ENCODE peak calls at places on chromosome 2, in ten cellular contexts. C, I, W, K, T, A, D, L, Q and O are unnamed samples.

GRCh38 chr2:74620671-74621070 is 27.5 kb downstream of the M1AP start:
- DNase-seq in C (no peak), I (no peak), W (no peak), K (no peak), T (no peak), A (no peak), D (no peak), L (no peak), Q (no peak), O (no peak)

GRCh38 chr2:189298481-189298880 is 118.9 kb upstream of the COL5A2 start:
- DNase-seq in C (no peak), I (no peak), W (no peak), K (no peak), T (no peak), A (no peak), D (no peak), L (no peak), Q (no peak), O (no peak)

GRCh38 chr2:60806988-60807681 is 51.1 kb downstream of the PAPOLG start:
- DNase-seq in C (no peak), I (peak), W (no peak), K (no peak), T (no peak), A (no peak), D (peak), L (peak), Q (no peak), O (peak)

GRCh38 chr2:190714958-190715357 is 66.1 kb downstream of the NAB1 start:
- DNase-seq in C (no peak), I (no peak), W (peak), K (no peak), T (no peak), A (no peak), D (no peak), L (no peak), Q (no peak), O (no peak)

GRCh38 chr2:197092431-197092830 is 165.9 kb upstream of the PGAP1 start:
- DNase-seq in C (no peak), I (peak), W (no peak), K (no peak), T (no peak), A (no peak), D (no peak), L (no peak), Q (no peak), O (no peak)

GRCh38 chr2:189516546-189516945 is 64.0 kb downstream of the SLC40A1 start:
- DNase-seq in C (peak), I (no peak), W (no peak), K (no peak), T (no peak), A (no peak), D (peak), L (no peak), Q (no peak), O (peak)

GRCh38 chr2:235419996-235420395 is 73.8 kb upstream of the AGAP1 start:
- DNase-seq in C (no peak), I (no peak), W (no peak), K (no peak), T (no peak), A (no peak), D (no peak), L (no peak), Q (no peak), O (no peak)

GRCh38 chr2:205590759-205591158 is 91.5 kb upstream of the NRP2 start:
- DNase-seq in C (no peak), I (no peak), W (no peak), K (peak), T (no peak), A (no peak), D (no peak), L (no peak), Q (no peak), O (no peak)

GRCh38 chr2:136909777-136910176 is 144.4 kb downstream of the THSD7B start:
- DNase-seq in C (no peak), I (no peak), W (no peak), K (no peak), T (no peak), A (no peak), D (no peak), L (no peak), Q (no peak), O (no peak)

GRCh38 chr2:53438692-53439091 is 328.9 kb upstream of the CHAC2 start:
- DNase-seq in C (no peak), I (no peak), W (no peak), K (no peak), T (no peak), A (no peak), D (no peak), L (no peak), Q (no peak), O (no peak)

DNA sequence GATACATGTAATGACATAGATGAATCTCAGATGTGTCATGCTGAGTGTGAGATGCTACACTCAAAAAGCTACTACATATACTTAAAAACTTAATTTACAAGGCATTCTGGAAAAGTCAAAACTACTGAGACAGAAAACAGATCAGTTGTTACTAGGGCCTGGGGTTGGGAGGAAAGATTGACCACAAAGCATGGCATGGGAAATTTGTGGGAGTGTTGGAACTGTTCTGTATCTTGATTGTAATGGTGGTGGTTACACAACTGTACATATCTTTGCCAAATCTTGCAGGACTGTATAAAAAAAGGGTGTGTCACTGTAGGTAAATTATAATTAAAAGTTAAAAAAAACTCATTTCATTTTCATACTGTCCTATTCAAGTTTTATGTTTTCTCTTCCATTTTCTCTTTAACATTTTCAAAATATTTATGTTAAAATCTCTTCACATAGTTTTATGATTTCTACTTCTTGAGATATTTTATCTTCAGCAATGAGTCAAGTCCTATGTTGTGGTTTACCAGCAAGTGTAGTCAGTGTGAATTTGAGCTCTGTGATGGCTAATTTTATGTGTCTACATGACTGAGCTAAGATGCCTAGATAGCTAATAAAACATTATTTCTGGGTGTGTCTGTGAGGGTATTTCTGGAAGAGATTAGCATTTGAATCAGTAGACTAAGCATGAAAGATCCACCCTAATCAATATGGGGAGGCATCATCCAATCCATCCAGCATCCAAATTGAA is 58.6 kb upstream of the VRK2 start:
- DNase-seq in C (no peak), I (no peak), W (no peak), K (no peak), T (no peak), A (no peak), D (no peak), L (no peak), Q (no peak), O (no peak)
- TF ChIP-seq MAX in C (no peak), I (no peak), W (no peak), K (no peak), T (no peak), A (no peak), D (no peak), L (no peak), Q (no peak), O (no peak)

DNA sequence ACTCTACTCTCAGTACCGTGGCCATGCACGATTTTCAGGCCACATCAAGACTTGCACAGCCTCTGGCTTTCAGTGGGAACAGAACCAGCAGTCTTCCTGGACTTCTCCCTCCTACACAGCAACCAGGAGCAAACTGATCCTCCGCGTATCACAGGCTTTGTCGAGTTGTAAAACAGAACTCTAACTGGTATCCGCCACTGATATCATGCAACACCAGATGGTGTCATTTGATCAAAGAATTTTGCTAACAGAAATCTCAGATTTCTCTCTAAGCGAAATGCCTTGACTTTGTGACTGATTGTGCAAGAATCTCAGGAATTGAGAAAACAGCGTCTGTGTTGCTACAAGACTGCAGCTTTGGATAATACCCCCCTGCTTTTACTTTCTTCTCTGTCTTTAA is 85.7 kb downstream of the COPS8 start:
- DNase-seq in C (peak), I (no peak), W (peak), K (peak), T (no peak), A (no peak), D (no peak), L (no peak), Q (no peak), O (peak)
- TF ChIP-seq CTCF in C (peak), I (peak), W (peak), K (no peak), T (no peak), A (no peak), D (no peak), L (no peak), Q (no peak), O (no peak)

GRCh38 chr2:11480859-11481258 is 14.9 kb upstream of the E2F6 start:
- DNase-seq in C (no peak), I (no peak), W (no peak), K (no peak), T (no peak), A (no peak), D (no peak), L (no peak), Q (no peak), O (no peak)
- TF ChIP-seq MAX in C (no peak), I (no peak), W (no peak), K (no peak), T (no peak), A (no peak), D (no peak), L (no peak), Q (no peak), O (peak)

GRCh38 chr2:173568054-173568453 is 213.4 kb downstream of the CDCA7 start:
- DNase-seq in C (peak), I (peak), W (peak), K (no peak), T (peak), A (peak), D (peak), L (no peak), Q (peak), O (peak)
- TF ChIP-seq CTCF in C (peak), I (peak), W (peak), K (peak), T (no peak), A (peak), D (peak), L (peak), Q (peak), O (peak)

DNA sequence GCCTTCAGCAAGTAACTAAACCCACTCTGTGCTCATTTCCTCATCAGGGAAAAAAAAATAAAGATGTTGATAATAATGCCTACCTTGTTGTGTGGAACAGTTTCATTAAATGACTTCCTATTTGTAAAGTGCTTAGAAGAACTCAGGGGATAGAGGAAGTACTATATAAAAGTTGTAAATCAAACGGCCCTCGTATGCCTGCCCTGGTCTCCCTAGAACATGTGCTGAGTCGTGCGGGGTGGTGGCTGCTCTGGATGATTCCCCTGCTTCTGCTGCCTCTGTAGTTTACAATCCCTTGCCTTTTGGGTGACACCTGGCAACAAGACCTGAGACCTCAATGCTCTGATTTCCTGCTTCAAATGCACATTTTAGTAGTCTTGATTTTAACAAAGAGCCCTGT is 170.0 kb downstream of the CERS6 start:
- DNase-seq in C (no peak), I (no peak), W (no peak), K (no peak), T (no peak), A (no peak), D (no peak), L (no peak), Q (no peak), O (peak)
- TF ChIP-seq MAX in C (no peak), I (no peak), W (no peak), K (no peak), T (no peak), A (no peak), D (no peak), L (no peak), Q (peak), O (peak)